ENCODE peak calls at places on chromosomes 4 and X, in seven cellular contexts. S is RKO; H is kidney epithelial cell; D is left colon; V is suprapubic skin; W is NCI-H1048; K is activated naive CD4-positive, alpha-beta T cell treated with anti-CD3 and anti-CD28 coated beads, Interleukin-2, amount 10 ng/mL, durations not matched to agents 7 days and 5 days. B is an unnamed sample.

GRCh38 chrX:38052096-38052495 is 45.7 kb downstream of the SYTL5 start:
- DNase-seq in S (peak; percentile 78), H (peak; percentile 77), D (no peak), V (no peak), W (no peak), K (no peak), B (no peak)

GRCh38 chrX:83984961-83985360 is 124.0 kb downstream of the CYLC1 start:
- DNase-seq in S (no peak), H (no peak), D (no peak), V (no peak), W (no peak), K (no peak), B (no peak)

GRCh38 chr4:121582296-121582695 is 114.5 kb downstream of the ANXA5 start:
- DNase-seq in S (no peak), H (no peak), D (no peak), V (no peak), W (no peak), K (no peak), B (no peak)

GRCh38 chr4:15042529-15043167 is 40.4 kb downstream of the CPEB2 start:
- DNase-seq in S (no peak), H (peak; percentile 16), D (no peak), V (no peak), W (no peak), K (no peak), B (no peak)

GRCh38 chr4:140305053-140305452 is 68.4 kb upstream of the SCOC start:
- DNase-seq in S (no peak), H (no peak), D (no peak), V (no peak), W (no peak), K (no peak), B (no peak)

GRCh38 chr4:5037553-5038551 is 13.4 kb upstream of the STK32B start:
- DNase-seq in S (peak; percentile 45), H (peak; percentile 88), D (no peak), V (no peak), W (no peak), K (no peak), B (no peak)

GRCh38 chr4:79163981-79164490 is 161.8 kb downstream of the NAA11 start:
- DNase-seq in S (no peak), H (no peak), D (no peak), V (no peak), W (no peak), K (no peak), B (no peak)

GRCh38 chr4:8539661-8540060 is 40.5 kb upstream of the GPR78 start:
- DNase-seq in S (no peak), H (no peak), D (no peak), V (peak; percentile 28), W (no peak), K (no peak), B (no peak)

GRCh38 chr4:84915396-84915780 is 51.1 kb downstream of the WDFY3 start:
- DNase-seq in S (no peak), H (no peak), D (no peak), V (no peak), W (no peak), K (no peak), B (no peak)

GRCh38 chr4:163392328-163392727 is 48.6 kb downstream of the NPY5R start:
- DNase-seq in S (no peak), H (no peak), D (no peak), V (no peak), W (no peak), K (no peak), B (no peak)

GRCh38 chr4:39563448-39563847 is 36.2 kb upstream of the UGDH start:
- DNase-seq in S (no peak), H (no peak), D (no peak), V (no peak), W (peak; percentile 21), K (no peak), B (no peak)

GRCh38 chr4:26763063-26763462 is 97.6 kb upstream of the STIM2 start:
- DNase-seq in S (no peak), H (no peak), D (no peak), V (no peak), W (no peak), K (no peak), B (no peak)

GRCh38 chrX:46649421-46650260 is 76.1 kb downstream of the CHST7 start:
- DNase-seq in S (no peak), H (no peak), D (no peak), V (no peak), W (no peak), K (no peak), B (peak; percentile 70)

GRCh38 chr4:128159967-128160366 is 98.9 kb downstream of the LARP1B start:
- DNase-seq in S (peak; percentile 11), H (no peak), D (no peak), V (no peak), W (no peak), K (no peak), B (no peak)

GRCh38 chr4:36785965-36786364 is 458.6 kb upstream of the NWD2 start:
- DNase-seq in S (no peak), H (no peak), D (no peak), V (no peak), W (no peak), K (no peak), B (no peak)

GRCh38 chrX:9465380-9466114 is 689 bp downstream of the TBL1X start:
- DNase-seq in S (no peak), H (no peak), D (peak; percentile 47), V (no peak), W (no peak), K (peak; percentile 42), B (peak; percentile 66)

GRCh38 chrX:10729000-10729399 is 108.6 kb upstream of the MID1 start:
- DNase-seq in S (no peak), H (no peak), D (no peak), V (no peak), W (no peak), K (no peak), B (no peak)

GRCh38 chr4:53196872-53197759 is 168.7 kb downstream of the SCFD2 start:
- DNase-seq in S (peak; percentile 73), H (peak; percentile 10), D (no peak), V (no peak), W (peak; percentile 55), K (no peak), B (no peak)

GRCh38 chr4:20203508-20203907 is 48.2 kb upstream of the SLIT2 start:
- DNase-seq in S (no peak), H (no peak), D (no peak), V (no peak), W (no peak), K (no peak), B (no peak)

GRCh38 chr4:152539556-152540292 is 3.8 kb upstream of the FBXW7 start:
- DNase-seq in S (no peak), H (no peak), D (no peak), V (no peak), W (no peak), K (no peak), B (no peak)

GRCh38 chr4:150033937-150034336 is 44.3 kb upstream of the DCLK2 start:
- DNase-seq in S (no peak), H (peak; percentile 7), D (peak; percentile 62), V (no peak), W (peak; percentile 88), K (no peak), B (no peak)

GRCh38 chr4:128847074-128847724 is 37.7 kb downstream of the JADE1 start:
- DNase-seq in S (no peak), H (no peak), D (no peak), V (no peak), W (no peak), K (no peak), B (peak; percentile 35)

GRCh38 chr4:18935956-18936355 is 914.4 kb upstream of the LCORL start:
- DNase-seq in S (no peak), H (peak; percentile 31), D (no peak), V (no peak), W (no peak), K (no peak), B (peak; percentile 62)

GRCh38 chrX:16743604-16744325 is 24.4 kb downstream of the SYAP1 start:
- DNase-seq in S (peak; percentile 81), H (peak; percentile 61), D (no peak), V (no peak), W (no peak), K (no peak), B (no peak)

GRCh38 chrX:153568612-153569011 is 30.3 kb downstream of the CCNQ start:
- DNase-seq in S (no peak), H (no peak), D (no peak), V (no peak), W (no peak), K (no peak), B (peak; percentile 61)

B was measured in endodermal cell.